ENCODE peak calls at places on chromosomes 2 and 18, in six cellular contexts. X, Z, O, B, F and L are unnamed samples.

GRCh38 chr2:232310189-232310588 is 68.4 kb upstream of the ALPP start:
- DNase-seq in O (no peak), B (no peak), Z (no peak), F (no peak), X (no peak), L (no peak)

GRCh38 chr2:161243873-161244272 is 64.4 kb upstream of the PSMD14 start:
- DNase-seq in B (no peak), X (peak), Z (no peak), F (no peak), O (peak), L (no peak)

GRCh38 chr2:237136824-237137223 is 51.1 kb downstream of the COPS8 start:
- DNase-seq in B (peak), Z (no peak), O (no peak), X (no peak), F (no peak), L (peak)

GRCh38 chr2:189276277-189276676 is 96.7 kb upstream of the COL5A2 start:
- DNase-seq in F (peak), X (no peak), O (no peak), Z (peak), B (no peak), L (no peak)

GRCh38 chr2:96527052-96527964 is 9.2 kb upstream of the ARID5A start:
- DNase-seq in Z (peak), F (no peak), O (peak), X (peak), B (no peak), L (no peak)

GRCh38 chr18:79486356-79487197 is 90.8 kb downstream of the NFATC1 start:
- DNase-seq in O (no peak), X (no peak), B (no peak), F (no peak), Z (no peak), L (peak)

GRCh38 chr2:181876614-181877063 is 14.9 kb upstream of the ITPRID2 start:
- DNase-seq in X (no peak), F (peak), O (no peak), B (no peak), Z (peak), L (no peak)

GRCh38 chr2:182482511-182482910 is 55.7 kb upstream of the PDE1A start:
- DNase-seq in X (no peak), F (no peak), O (no peak), Z (no peak), B (no peak), L (no peak)

GRCh38 chr18:7601249-7601620 is 34.1 kb downstream of the PTPRM start:
- DNase-seq in F (peak), O (peak), X (no peak), B (no peak), Z (peak), L (no peak)

GRCh38 chr2:127107622-127107999 is 657 bp upstream of the BIN1 start:
- DNase-seq in X (no peak), F (no peak), Z (peak), B (no peak), O (no peak), L (no peak)

GRCh38 chr18:69874058-69874457 is 73.6 kb downstream of the CD226 start:
- DNase-seq in B (no peak), X (no peak), Z (peak), O (no peak), F (no peak), L (no peak)

GRCh38 chr2:160719116-160719515 is 225.5 kb upstream of the RBMS1 start:
- DNase-seq in B (no peak), X (no peak), O (peak), Z (no peak), F (peak), L (no peak)

GRCh38 chr18:32315881-32316280 is 126.0 kb downstream of the MEP1B start:
- DNase-seq in O (no peak), F (no peak), X (no peak), Z (peak), B (no peak), L (no peak)

GRCh38 chr18:7921938-7922587 is 354.9 kb downstream of the PTPRM start:
- DNase-seq in Z (peak), B (no peak), X (no peak), O (no peak), F (peak), L (no peak)

GRCh38 chr2:191500566-191501389 is 177.2 kb upstream of the NABP1 start:
- DNase-seq in O (no peak), B (no peak), F (no peak), X (no peak), Z (no peak), L (no peak)

GRCh38 chr2:186641807-186642321 is 52.0 kb upstream of the FAM171B start:
- DNase-seq in O (peak), X (peak), B (no peak), Z (peak), F (peak), L (no peak)

GRCh38 chr2:54122939-54123338 is 7.5 kb downstream of the ACYP2 start:
- DNase-seq in Z (peak), F (peak), B (no peak), X (no peak), O (no peak), L (no peak)

GRCh38 chr2:218813771-218814460 is 17.7 kb downstream of the PRKAG3 start:
- DNase-seq in O (no peak), X (no peak), Z (no peak), B (no peak), F (no peak), L (peak)

GRCh38 chr18:75364512-75364911 is 63.0 kb downstream of the SMIM21 start:
- DNase-seq in X (no peak), O (no peak), B (no peak), F (no peak), Z (peak), L (no peak)

GRCh38 chr18:44927127-44927849 is 246.6 kb downstream of the SETBP1 start:
- DNase-seq in Z (no peak), X (no peak), B (no peak), O (no peak), F (peak), L (no peak)

DNA sequence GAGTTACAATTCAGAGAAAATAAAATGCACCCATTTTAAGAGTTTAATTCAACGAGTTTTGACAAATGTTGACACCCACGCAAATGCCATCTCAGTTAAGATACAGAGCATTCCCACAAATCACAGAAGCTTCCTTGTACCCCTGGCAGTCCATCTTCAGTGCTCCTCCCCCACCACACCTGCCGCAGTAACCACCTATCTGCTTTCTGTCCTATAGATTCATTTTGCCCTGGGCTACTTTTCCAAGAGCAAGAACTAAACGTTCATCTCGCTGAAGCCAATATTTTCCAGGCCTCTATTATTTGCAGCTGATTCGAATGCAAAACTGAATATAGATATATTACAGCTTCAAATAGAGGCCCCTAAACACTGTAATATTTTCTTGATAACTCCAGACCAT is 13.4 kb upstream of the HPCAL1 start:
- DNase-seq in F (no peak), B (no peak), O (no peak), Z (no peak), X (no peak), L (no peak)
- TF ChIP-seq CTCF in F (no peak), B (no peak), O (no peak), Z (no peak), X (no peak), L (no peak)

DNA sequence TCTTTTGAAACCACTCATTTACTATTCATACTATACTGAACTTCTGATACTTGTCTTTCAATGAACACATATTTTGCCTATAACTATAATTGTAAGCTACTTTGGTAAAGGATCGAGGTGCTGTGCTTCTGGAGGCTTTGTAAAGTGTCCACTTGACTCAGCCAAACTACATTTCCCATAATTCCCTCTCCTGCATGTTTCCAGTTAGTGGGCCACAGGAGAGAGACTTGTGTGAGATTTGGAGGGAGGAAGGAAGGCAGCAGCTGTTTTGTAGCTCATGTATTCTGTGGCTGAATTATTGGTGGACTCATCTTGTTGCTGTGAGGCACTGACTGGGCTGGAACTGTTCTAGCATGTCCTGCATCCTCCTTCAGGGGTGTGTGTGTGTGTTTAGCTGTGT is 328.8 kb downstream of the ARL6IP6 start:
- DNase-seq in Z (no peak), F (no peak), X (no peak), O (no peak), B (no peak), L (no peak)
- TF ChIP-seq CTCF in Z (no peak), F (no peak), X (no peak), O (no peak), B (no peak), L (no peak)

GRCh38 chr18:5546660-5547059 is 2.9 kb upstream of the EPB41L3 start:
- DNase-seq in F (peak), X (peak), B (no peak), O (peak), Z (peak), L (no peak)
- TF ChIP-seq CTCF in F (peak), X (no peak), B (no peak), O (peak), Z (peak), L (peak)

GRCh38 chr2:108417254-108417653 is 31.8 kb upstream of the GCC2 start:
- DNase-seq in O (peak), Z (no peak), F (peak), B (no peak), X (no peak), L (no peak)
- TF ChIP-seq CTCF in O (peak), Z (no peak), F (peak), B (no peak), X (no peak), L (no peak)